ENCODE peak calls at places on chromosomes 5 and 9, in five cellular contexts. One of them, this sample, is unnamed.

GRCh38 chr9:122381206-122381950 is 10.6 kb downstream of the PTGS1 start:
- DNase-seq in NCI-H748 treated with DMSO at 0.1 percent for 48 hours: no peak
- DNase-seq in stimulated activated CD8-positive, alpha-beta memory T cell treated with anti-CD3 and anti-CD28 coated beads, Interleukin-4, amount 100 ng/mL, for 48 hours: no peak
- DNase-seq in HuH-7: no peak
- DNase-seq in HFFc6: no peak
- DNase-seq in this sample: no peak

GRCh38 chr5:178690208-178690607 is 40.3 kb downstream of the ZNF354A start:
- DNase-seq in HuH-7: no peak
- DNase-seq in HFFc6: no peak
- DNase-seq in NCI-H748 treated with DMSO at 0.1 percent for 48 hours: no peak
- DNase-seq in stimulated activated CD8-positive, alpha-beta memory T cell treated with anti-CD3 and anti-CD28 coated beads, Interleukin-4, amount 100 ng/mL, for 48 hours: no peak
- DNase-seq in this sample: no peak

GRCh38 chr5:133990396-133990795 is 14.4 kb downstream of the VDAC1 start:
- DNase-seq in HFFc6: no peak
- DNase-seq in HuH-7: no peak
- DNase-seq in NCI-H748 treated with DMSO at 0.1 percent for 48 hours: no peak
- DNase-seq in stimulated activated CD8-positive, alpha-beta memory T cell treated with anti-CD3 and anti-CD28 coated beads, Interleukin-4, amount 100 ng/mL, for 48 hours: no peak
- DNase-seq in this sample: peak

GRCh38 chr9:35481347-35481975 is 8.4 kb upstream of the RUSC2 start:
- DNase-seq in HuH-7: peak
- DNase-seq in stimulated activated CD8-positive, alpha-beta memory T cell treated with anti-CD3 and anti-CD28 coated beads, Interleukin-4, amount 100 ng/mL, for 48 hours: no peak
- DNase-seq in NCI-H748 treated with DMSO at 0.1 percent for 48 hours: peak
- DNase-seq in HFFc6: peak
- DNase-seq in this sample: peak

GRCh38 chr9:79687131-79687447 is 115.3 kb downstream of the TLE4 start:
- DNase-seq in HuH-7: no peak
- DNase-seq in NCI-H748 treated with DMSO at 0.1 percent for 48 hours: no peak
- DNase-seq in HFFc6: no peak
- DNase-seq in stimulated activated CD8-positive, alpha-beta memory T cell treated with anti-CD3 and anti-CD28 coated beads, Interleukin-4, amount 100 ng/mL, for 48 hours: peak
- DNase-seq in this sample: no peak

GRCh38 chr5:123220616-123221146 is 131.6 kb downstream of the PRDM6 start:
- DNase-seq in HFFc6: no peak
- DNase-seq in HuH-7: no peak
- DNase-seq in NCI-H748 treated with DMSO at 0.1 percent for 48 hours: no peak
- DNase-seq in stimulated activated CD8-positive, alpha-beta memory T cell treated with anti-CD3 and anti-CD28 coated beads, Interleukin-4, amount 100 ng/mL, for 48 hours: no peak
- DNase-seq in this sample: no peak

GRCh38 chr9:110752766-110753165 is 84.2 kb downstream of the MUSK start:
- DNase-seq in HFFc6: peak
- DNase-seq in stimulated activated CD8-positive, alpha-beta memory T cell treated with anti-CD3 and anti-CD28 coated beads, Interleukin-4, amount 100 ng/mL, for 48 hours: no peak
- DNase-seq in NCI-H748 treated with DMSO at 0.1 percent for 48 hours: no peak
- DNase-seq in HuH-7: no peak
- DNase-seq in this sample: no peak

GRCh38 chr5:81825237-81825636 is 74.3 kb upstream of the SSBP2 start:
- DNase-seq in NCI-H748 treated with DMSO at 0.1 percent for 48 hours: no peak
- DNase-seq in stimulated activated CD8-positive, alpha-beta memory T cell treated with anti-CD3 and anti-CD28 coated beads, Interleukin-4, amount 100 ng/mL, for 48 hours: no peak
- DNase-seq in HuH-7: no peak
- DNase-seq in HFFc6: peak
- DNase-seq in this sample: peak

GRCh38 chr9:90774682-90775081 is 26.9 kb upstream of the SYK start:
- DNase-seq in NCI-H748 treated with DMSO at 0.1 percent for 48 hours: no peak
- DNase-seq in stimulated activated CD8-positive, alpha-beta memory T cell treated with anti-CD3 and anti-CD28 coated beads, Interleukin-4, amount 100 ng/mL, for 48 hours: no peak
- DNase-seq in HuH-7: no peak
- DNase-seq in HFFc6: no peak
- DNase-seq in this sample: no peak

GRCh38 chr5:141172381-141173204 is at the start of gene PCDHB7:
- DNase-seq in stimulated activated CD8-positive, alpha-beta memory T cell treated with anti-CD3 and anti-CD28 coated beads, Interleukin-4, amount 100 ng/mL, for 48 hours: no peak
- DNase-seq in HuH-7: peak
- DNase-seq in HFFc6: peak
- DNase-seq in NCI-H748 treated with DMSO at 0.1 percent for 48 hours: peak
- DNase-seq in this sample: no peak

GRCh38 chr5:124371121-124371706 is 375.2 kb downstream of the ZNF608 start:
- DNase-seq in stimulated activated CD8-positive, alpha-beta memory T cell treated with anti-CD3 and anti-CD28 coated beads, Interleukin-4, amount 100 ng/mL, for 48 hours: no peak
- DNase-seq in HuH-7: no peak
- DNase-seq in NCI-H748 treated with DMSO at 0.1 percent for 48 hours: no peak
- DNase-seq in HFFc6: no peak
- DNase-seq in this sample: no peak

GRCh38 chr5:171869956-171870355 is 84.3 kb downstream of the SMIM23 start:
- DNase-seq in NCI-H748 treated with DMSO at 0.1 percent for 48 hours: no peak
- DNase-seq in stimulated activated CD8-positive, alpha-beta memory T cell treated with anti-CD3 and anti-CD28 coated beads, Interleukin-4, amount 100 ng/mL, for 48 hours: no peak
- DNase-seq in HuH-7: no peak
- DNase-seq in HFFc6: no peak
- DNase-seq in this sample: no peak

GRCh38 chr9:123960366-123960765 is 30.4 kb upstream of the DENND1A start:
- DNase-seq in stimulated activated CD8-positive, alpha-beta memory T cell treated with anti-CD3 and anti-CD28 coated beads, Interleukin-4, amount 100 ng/mL, for 48 hours: no peak
- DNase-seq in HuH-7: no peak
- DNase-seq in HFFc6: no peak
- DNase-seq in NCI-H748 treated with DMSO at 0.1 percent for 48 hours: no peak
- DNase-seq in this sample: no peak